ENCODE peak calls at places on chromosome X, in seven cellular contexts. One of them, this sample, is unnamed.

GRCh38 chrX:37883196-37883595 is 35.8 kb upstream of the DYNLT3 start:
- DNase-seq in endodermal cell: no peak
- DNase-seq in CD4-positive, alpha-beta T cell: no peak
- DNase-seq in heart left ventricle: no peak
- DNase-seq in HepG2: no peak
- DNase-seq in Calu3: peak; percentile 47
- DNase-seq in BJ: no peak
- DNase-seq in this sample: no peak

GRCh38 chrX:103464071-103464773 is 55.1 kb downstream of the RAB40A start:
- DNase-seq in endodermal cell: peak; percentile 84
- DNase-seq in CD4-positive, alpha-beta T cell: peak; percentile 13
- DNase-seq in heart left ventricle: no peak
- DNase-seq in HepG2: peak; percentile 10
- DNase-seq in Calu3: peak; percentile 13
- DNase-seq in BJ: no peak
- DNase-seq in this sample: peak; percentile 14

GRCh38 chrX:23202316-23202715 is 132.3 kb upstream of the PTCHD1 start:
- DNase-seq in endodermal cell: no peak
- DNase-seq in CD4-positive, alpha-beta T cell: no peak
- DNase-seq in heart left ventricle: no peak
- DNase-seq in HepG2: no peak
- DNase-seq in Calu3: no peak
- DNase-seq in BJ: no peak
- DNase-seq in this sample: no peak

GRCh38 chrX:40108084-40108958 is 10.6 kb upstream of the BCOR start:
- DNase-seq in endodermal cell: peak; percentile 92
- DNase-seq in CD4-positive, alpha-beta T cell: no peak
- DNase-seq in heart left ventricle: peak; percentile 45
- DNase-seq in HepG2: peak; percentile 74
- DNase-seq in Calu3: peak; percentile 71
- DNase-seq in BJ: no peak
- DNase-seq in this sample: no peak

GRCh38 chrX:2447484-2447883 is 53.3 kb downstream of the DHRSX start:
- DNase-seq in endodermal cell: no peak
- DNase-seq in CD4-positive, alpha-beta T cell: no peak
- DNase-seq in heart left ventricle: no peak
- DNase-seq in HepG2: no peak
- DNase-seq in Calu3: no peak
- DNase-seq in BJ: no peak
- DNase-seq in this sample: no peak

GRCh38 chrX:123830309-123830708 is 29.5 kb upstream of the XIAP start:
- DNase-seq in endodermal cell: no peak
- DNase-seq in CD4-positive, alpha-beta T cell: no peak
- DNase-seq in heart left ventricle: no peak
- DNase-seq in HepG2: peak; percentile 91
- DNase-seq in Calu3: peak; percentile 46
- DNase-seq in BJ: no peak
- DNase-seq in this sample: peak; percentile 31

GRCh38 chrX:104195489-104196084 is 29.3 kb downstream of the FAM199X start:
- DNase-seq in endodermal cell: no peak
- DNase-seq in CD4-positive, alpha-beta T cell: no peak
- DNase-seq in heart left ventricle: no peak
- DNase-seq in HepG2: peak; percentile 3
- DNase-seq in Calu3: peak; percentile 20
- DNase-seq in BJ: no peak
- DNase-seq in this sample: no peak

GRCh38 chrX:123308663-123309062 is 124.6 kb downstream of the GRIA3 start:
- DNase-seq in endodermal cell: no peak
- DNase-seq in CD4-positive, alpha-beta T cell: no peak
- DNase-seq in heart left ventricle: no peak
- DNase-seq in HepG2: no peak
- DNase-seq in Calu3: no peak
- DNase-seq in BJ: no peak
- DNase-seq in this sample: no peak

GRCh38 chrX:44343412-44343942 is at the start of gene EFHC2:
- DNase-seq in endodermal cell: peak; percentile 62
- DNase-seq in CD4-positive, alpha-beta T cell: peak; percentile 39
- DNase-seq in heart left ventricle: peak; percentile 48
- DNase-seq in HepG2: no peak
- DNase-seq in Calu3: peak; percentile 50
- DNase-seq in BJ: no peak
- DNase-seq in this sample: peak; percentile 27

GRCh38 chrX:118047446-118048186 is 69.0 kb downstream of the KLHL13 start:
- DNase-seq in endodermal cell: no peak
- DNase-seq in CD4-positive, alpha-beta T cell: no peak
- DNase-seq in heart left ventricle: no peak
- DNase-seq in HepG2: no peak
- DNase-seq in Calu3: no peak
- DNase-seq in BJ: no peak
- DNase-seq in this sample: no peak

GRCh38 chrX:153765138-153766079 is 1.4 kb downstream of the PLXNB3 start:
- DNase-seq in endodermal cell: peak; percentile 47
- DNase-seq in CD4-positive, alpha-beta T cell: no peak
- DNase-seq in heart left ventricle: peak; percentile 49
- DNase-seq in HepG2: peak; percentile 33
- DNase-seq in Calu3: peak; percentile 30
- DNase-seq in BJ: no peak
- DNase-seq in this sample: no peak

GRCh38 chrX:126701380-126701779 is 118.1 kb upstream of the PRR32 start:
- DNase-seq in endodermal cell: no peak
- DNase-seq in CD4-positive, alpha-beta T cell: no peak
- DNase-seq in heart left ventricle: no peak
- DNase-seq in HepG2: no peak
- DNase-seq in Calu3: no peak
- DNase-seq in BJ: no peak
- DNase-seq in this sample: no peak

GRCh38 chrX:99095965-99096364 is 1314.1 kb downstream of the PCDH19 start:
- DNase-seq in endodermal cell: peak; percentile 58
- DNase-seq in CD4-positive, alpha-beta T cell: no peak
- DNase-seq in heart left ventricle: no peak
- DNase-seq in HepG2: no peak
- DNase-seq in Calu3: no peak
- DNase-seq in BJ: no peak
- DNase-seq in this sample: no peak

GRCh38 chrX:38233891-38234807 is 13.5 kb upstream of the SRPX start:
- DNase-seq in endodermal cell: no peak
- DNase-seq in CD4-positive, alpha-beta T cell: no peak
- DNase-seq in heart left ventricle: no peak
- DNase-seq in HepG2: no peak
- DNase-seq in Calu3: peak; percentile 5
- DNase-seq in BJ: peak; percentile 33
- DNase-seq in this sample: no peak

GRCh38 chrX:53474707-53475106 is 40.5 kb upstream of the HSD17B10 start:
- DNase-seq in endodermal cell: no peak
- DNase-seq in CD4-positive, alpha-beta T cell: no peak
- DNase-seq in heart left ventricle: no peak
- DNase-seq in HepG2: no peak
- DNase-seq in Calu3: no peak
- DNase-seq in BJ: no peak
- DNase-seq in this sample: no peak

GRCh38 chrX:40104649-40105015 is 6.9 kb upstream of the BCOR start:
- DNase-seq in endodermal cell: peak; percentile 77
- DNase-seq in CD4-positive, alpha-beta T cell: no peak
- DNase-seq in heart left ventricle: peak; percentile 76
- DNase-seq in HepG2: no peak
- DNase-seq in Calu3: peak; percentile 27
- DNase-seq in BJ: no peak
- DNase-seq in this sample: peak; percentile 34

GRCh38 chrX:111483140-111483539 is 28.3 kb upstream of the SERTM2 start:
- DNase-seq in endodermal cell: no peak
- DNase-seq in CD4-positive, alpha-beta T cell: no peak
- DNase-seq in heart left ventricle: no peak
- DNase-seq in HepG2: no peak
- DNase-seq in Calu3: no peak
- DNase-seq in BJ: no peak
- DNase-seq in this sample: no peak

GRCh38 chrX:115259238-115259875 is 25.5 kb upstream of the LRCH2 start:
- DNase-seq in endodermal cell: no peak
- DNase-seq in CD4-positive, alpha-beta T cell: no peak
- DNase-seq in heart left ventricle: no peak
- DNase-seq in HepG2: no peak
- DNase-seq in Calu3: no peak
- DNase-seq in BJ: peak; percentile 42
- DNase-seq in this sample: no peak

GRCh38 chrX:97065973-97066372 is 182.3 kb downstream of the RPA4 start:
- DNase-seq in endodermal cell: no peak
- DNase-seq in CD4-positive, alpha-beta T cell: no peak
- DNase-seq in heart left ventricle: no peak
- DNase-seq in HepG2: no peak
- DNase-seq in Calu3: no peak
- DNase-seq in BJ: no peak
- DNase-seq in this sample: no peak

GRCh38 chrX:143632625-143633387 is 3.1 kb downstream of the SLITRK4 start:
- DNase-seq in endodermal cell: peak; percentile 39
- DNase-seq in CD4-positive, alpha-beta T cell: no peak
- DNase-seq in heart left ventricle: no peak
- DNase-seq in HepG2: no peak
- DNase-seq in Calu3: no peak
- DNase-seq in BJ: no peak
- DNase-seq in this sample: no peak

GRCh38 chrX:67563469-67564448 is 19.9 kb downstream of the AR start:
- DNase-seq in endodermal cell: no peak
- DNase-seq in CD4-positive, alpha-beta T cell: no peak
- DNase-seq in heart left ventricle: no peak
- DNase-seq in HepG2: no peak
- DNase-seq in Calu3: no peak
- DNase-seq in BJ: no peak
- DNase-seq in this sample: no peak

GRCh38 chrX:63012574-63012973 is 338.6 kb downstream of the SPIN4 start:
- DNase-seq in endodermal cell: no peak
- DNase-seq in CD4-positive, alpha-beta T cell: no peak
- DNase-seq in heart left ventricle: no peak
- DNase-seq in HepG2: no peak
- DNase-seq in Calu3: no peak
- DNase-seq in BJ: no peak
- DNase-seq in this sample: no peak
- TF ChIP-seq CTCF in endodermal cell: no peak
- TF ChIP-seq CTCF in CD4-positive, alpha-beta T cell: no peak
- TF ChIP-seq CTCF in heart left ventricle: no peak
- TF ChIP-seq CTCF in HepG2: no peak
- TF ChIP-seq CTCF in Calu3: no peak
- TF ChIP-seq CTCF in BJ: no peak
- TF ChIP-seq CTCF in this sample: no peak

DNA sequence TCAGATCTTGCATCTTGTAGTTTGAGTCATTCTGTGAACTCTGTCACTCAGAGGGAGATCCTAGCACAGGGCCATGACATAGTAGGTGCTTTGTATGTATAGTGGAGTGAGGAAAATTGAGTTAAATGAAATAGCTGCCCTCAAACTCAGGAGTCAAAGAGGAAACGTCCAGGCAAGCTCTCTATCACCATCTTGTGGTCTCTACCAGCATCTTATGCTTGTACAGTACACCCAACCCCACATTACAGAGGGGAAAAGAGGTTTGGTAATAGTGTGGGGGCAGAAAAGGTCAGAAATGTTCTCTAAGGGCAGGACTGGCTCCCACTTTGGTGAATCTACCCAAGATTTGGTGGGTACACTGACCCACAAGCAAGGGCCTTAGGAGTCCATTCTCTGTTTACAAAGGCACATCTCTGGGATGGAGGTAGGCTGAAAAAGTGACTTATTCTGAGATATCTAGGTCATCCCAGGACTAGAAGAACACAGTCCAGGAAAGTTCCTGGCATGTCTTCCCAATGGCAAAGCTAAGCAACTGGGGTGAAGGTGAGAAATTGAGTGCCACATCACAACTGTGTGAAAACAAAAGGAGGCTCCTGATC is 131.8 kb downstream of the OR13H1 start:
- DNase-seq in endodermal cell: peak; percentile 49
- DNase-seq in CD4-positive, alpha-beta T cell: no peak
- DNase-seq in heart left ventricle: no peak
- DNase-seq in HepG2: peak; percentile 8
- DNase-seq in Calu3: peak; percentile 3
- DNase-seq in BJ: no peak
- DNase-seq in this sample: no peak
- TF ChIP-seq CTCF in endodermal cell: peak; percentile 91
- TF ChIP-seq CTCF in CD4-positive, alpha-beta T cell: no peak
- TF ChIP-seq CTCF in heart left ventricle: peak; percentile 39
- TF ChIP-seq CTCF in HepG2: peak; percentile 40
- TF ChIP-seq CTCF in Calu3: peak; percentile 40
- TF ChIP-seq CTCF in BJ: peak; percentile 32
- TF ChIP-seq CTCF in this sample: no peak

DNA sequence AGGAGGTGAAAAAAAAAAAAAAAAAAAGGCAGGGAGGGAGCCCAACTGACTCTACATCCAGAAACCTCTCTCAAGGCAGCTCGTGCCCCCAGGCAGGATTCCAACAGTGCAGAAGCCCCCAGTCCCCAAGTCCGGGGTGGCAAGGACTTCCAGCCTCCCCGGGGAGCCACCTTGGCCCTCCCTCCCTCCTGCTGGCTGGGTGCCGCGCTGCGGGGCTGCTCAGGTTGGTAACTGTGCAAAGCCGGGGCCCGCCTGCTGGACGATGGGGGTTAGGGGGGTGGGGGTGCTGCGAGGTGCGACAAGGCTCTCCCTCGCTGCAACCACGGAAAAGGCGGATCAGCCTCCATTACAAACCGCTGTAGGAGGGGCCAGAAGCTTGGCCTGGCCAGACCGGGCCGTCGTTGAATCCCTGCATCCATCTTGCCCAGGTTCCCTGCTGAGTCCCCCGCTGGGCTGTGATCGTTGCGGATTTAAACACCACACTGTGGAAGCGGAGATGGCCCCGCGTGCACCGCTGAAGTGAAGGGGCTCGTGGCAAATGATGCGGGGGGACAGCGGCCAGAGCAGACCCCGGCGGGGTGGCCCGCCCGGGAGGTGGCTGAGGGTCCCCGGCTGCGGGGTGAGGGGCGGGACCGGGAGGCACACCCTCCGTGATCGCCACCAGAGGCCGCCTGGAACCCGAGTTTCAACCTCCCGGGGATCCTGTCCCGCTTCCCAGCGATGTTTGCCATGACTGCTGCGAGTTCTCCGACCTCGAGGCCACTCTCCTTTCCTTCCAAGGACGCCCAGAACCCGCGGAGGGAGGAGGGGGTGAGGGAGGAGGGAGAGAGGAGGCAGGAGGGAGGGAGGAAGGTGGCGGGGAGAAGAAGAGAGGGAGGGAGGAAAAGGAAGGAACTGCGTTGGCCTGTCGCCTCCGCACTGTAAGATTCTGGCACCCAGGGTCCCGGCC is 58.0 kb upstream of the DDX3X start:
- DNase-seq in endodermal cell: peak; percentile 89
- DNase-seq in CD4-positive, alpha-beta T cell: peak; percentile 19
- DNase-seq in heart left ventricle: peak; percentile 61
- DNase-seq in HepG2: peak; percentile 21
- DNase-seq in Calu3: peak; percentile 78
- DNase-seq in BJ: no peak
- DNase-seq in this sample: peak; percentile 39
- TF ChIP-seq CTCF in endodermal cell: peak; percentile 61
- TF ChIP-seq CTCF in CD4-positive, alpha-beta T cell: peak; percentile 14
- TF ChIP-seq CTCF in heart left ventricle: peak; percentile 59
- TF ChIP-seq CTCF in HepG2: peak; percentile 84
- TF ChIP-seq CTCF in Calu3: no peak
- TF ChIP-seq CTCF in BJ: peak; percentile 61
- TF ChIP-seq CTCF in this sample: no peak

GRCh38 chrX:47751670-47752069 is 85.0 kb upstream of the ZNF81 start:
- DNase-seq in endodermal cell: peak; percentile 78
- DNase-seq in CD4-positive, alpha-beta T cell: peak; percentile 4
- DNase-seq in heart left ventricle: peak; percentile 32
- DNase-seq in HepG2: no peak
- DNase-seq in Calu3: peak; percentile 64
- DNase-seq in BJ: no peak
- DNase-seq in this sample: no peak
- TF ChIP-seq CTCF in endodermal cell: peak; percentile 72
- TF ChIP-seq CTCF in CD4-positive, alpha-beta T cell: no peak
- TF ChIP-seq CTCF in heart left ventricle: peak; percentile 34
- TF ChIP-seq CTCF in HepG2: peak; percentile 68
- TF ChIP-seq CTCF in Calu3: peak; percentile 47
- TF ChIP-seq CTCF in BJ: peak; percentile 34
- TF ChIP-seq CTCF in this sample: no peak